ENCODE peak calls at places on chromosomes 3 and 15, in six cellular contexts. D, C, I, X, Y and H are unnamed samples.

GRCh38 chr15:68644996-68645395 is 66.2 kb downstream of the CORO2B start:
- DNase-seq in C (no peak), I (no peak), D (no peak), Y (peak), X (no peak), H (peak)

GRCh38 chr3:171396048-171396447 is 64.2 kb downstream of the TNIK start:
- DNase-seq in D (no peak), I (no peak), C (no peak), Y (no peak), X (no peak), H (no peak)

GRCh38 chr3:21938267-21938681 is 187.3 kb upstream of the ZNF385D start:
- DNase-seq in D (no peak), C (no peak), X (no peak), I (no peak), Y (no peak), H (no peak)

GRCh38 chr15:34609658-34610057 is 26.2 kb upstream of the GOLGA8B start:
- DNase-seq in C (no peak), I (no peak), D (peak), Y (no peak), X (peak), H (no peak)

GRCh38 chr3:12247411-12247810 is 41.5 kb upstream of the PPARG start:
- DNase-seq in Y (no peak), D (no peak), I (no peak), X (no peak), C (no peak), H (no peak)

GRCh38 chr15:91022075-91022831 is at the start of gene VPS33B:
- DNase-seq in C (peak), I (peak), D (peak), Y (peak), X (peak), H (peak)

GRCh38 chr15:52208306-52208946 is 17.2 kb upstream of the GNB5 start:
- DNase-seq in I (peak), D (no peak), Y (no peak), C (peak), X (peak), H (peak)

GRCh38 chr3:15427981-15428380 is 583 bp downstream of the EAF1 start:
- DNase-seq in I (peak), X (no peak), D (no peak), Y (no peak), C (peak), H (no peak)

GRCh38 chr3:115476472-115476871 is 146.8 kb upstream of the GAP43 start:
- DNase-seq in X (no peak), Y (no peak), I (no peak), C (no peak), D (no peak), H (no peak)

GRCh38 chr3:8827641-8828040 is 58.2 kb upstream of the OXTR start:
- DNase-seq in C (no peak), Y (no peak), D (no peak), X (no peak), I (no peak), H (no peak)

GRCh38 chr3:123498761-123499160 is 49.9 kb upstream of the ADCY5 start:
- DNase-seq in I (no peak), D (no peak), C (no peak), Y (no peak), X (no peak), H (no peak)

GRCh38 chr15:57570994-57571393 is 20.7 kb upstream of the MYZAP start:
- DNase-seq in C (no peak), D (no peak), Y (no peak), X (no peak), I (no peak), H (no peak)

GRCh38 chr3:58581328-58582091 is 4.3 kb upstream of the FAM107A start:
- DNase-seq in D (no peak), C (peak), Y (no peak), I (peak), X (peak), H (no peak)

GRCh38 chr3:182740710-182741109 is 52.6 kb upstream of the ATP11B start:
- DNase-seq in C (no peak), Y (no peak), D (no peak), I (no peak), X (peak), H (no peak)

GRCh38 chr3:99921986-99922385 is 104.3 kb downstream of the CMSS1 start:
- DNase-seq in D (no peak), Y (no peak), X (no peak), I (no peak), C (no peak), H (no peak)

GRCh38 chr3:13600950-13601691 is 52.2 kb downstream of the FBLN2 start:
- DNase-seq in Y (no peak), X (no peak), I (no peak), D (no peak), C (no peak), H (no peak)

GRCh38 chr3:66153471-66153870 is 67.3 kb upstream of the SLC25A26 start:
- DNase-seq in C (peak), I (peak), Y (no peak), X (no peak), D (no peak), H (no peak)

GRCh38 chr3:179902061-179902460 is 134.7 kb downstream of the PEX5L start:
- DNase-seq in Y (no peak), X (no peak), D (no peak), I (no peak), C (no peak), H (no peak)

GRCh38 chr3:106333911-106334618 is 465.3 kb upstream of the CBLB start:
- DNase-seq in D (no peak), I (no peak), Y (no peak), C (no peak), X (peak), H (no peak)

DNA sequence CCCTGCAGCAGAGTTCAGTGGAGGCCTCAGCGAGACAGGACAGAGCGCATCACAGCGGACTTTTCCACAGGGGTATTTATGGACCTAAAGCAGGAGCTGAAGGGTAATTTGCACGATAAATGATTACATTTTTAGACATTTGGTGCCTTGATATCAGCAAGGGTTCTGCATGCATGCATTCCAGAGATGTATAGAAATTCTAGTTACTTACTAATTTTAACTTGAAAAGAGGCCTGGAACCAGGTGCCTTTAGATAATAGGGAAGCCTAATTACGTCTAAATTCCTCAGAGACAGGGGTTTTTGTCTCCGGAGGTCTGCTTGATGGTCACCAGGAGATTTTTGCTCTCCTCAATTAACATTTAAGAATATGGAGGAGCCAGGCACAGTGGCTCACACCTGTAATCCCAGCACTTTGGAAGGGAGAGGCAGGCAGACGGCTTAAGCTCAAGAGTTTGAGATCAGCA is 79.8 kb upstream of the MFGE8 start:
- DNase-seq in Y (no peak), C (no peak), X (no peak), I (peak), D (no peak), H (no peak)
- H3K4me3 ChIP-seq in Y (no peak), C (no peak), X (no peak), I (peak), D (no peak), H (no peak)

DNA sequence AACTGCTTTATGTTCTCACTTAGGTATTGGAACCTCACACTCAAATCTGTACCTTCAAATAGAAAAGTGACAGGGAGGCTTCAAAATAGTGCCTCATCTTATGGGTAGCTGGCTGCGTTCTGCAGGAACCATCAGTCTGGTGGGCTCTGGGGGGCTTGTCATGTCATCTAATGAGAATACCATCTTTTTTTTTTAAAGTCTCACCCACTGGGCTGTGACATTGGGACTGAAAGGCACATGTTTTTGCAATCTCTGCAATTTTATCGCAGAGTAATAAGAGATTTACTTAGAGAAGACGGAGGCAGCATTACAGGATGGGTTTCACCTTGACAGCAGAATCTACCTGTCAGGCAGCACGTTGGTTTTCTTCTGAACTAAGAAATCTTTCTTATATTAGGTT is 28.4 kb downstream of the MINDY4B start:
- DNase-seq in I (no peak), C (no peak), D (no peak), Y (no peak), X (no peak), H (no peak)
- H3K4me3 ChIP-seq in I (no peak), C (no peak), D (no peak), Y (no peak), X (no peak), H (no peak)

GRCh38 chr15:45128971-45129639 is 574 bp downstream of the DUOXA1 start:
- DNase-seq in C (peak), Y (no peak), X (no peak), I (peak), D (no peak), H (no peak)
- H3K4me3 ChIP-seq in C (peak), Y (peak), X (no peak), I (peak), D (no peak), H (no peak)

DNA sequence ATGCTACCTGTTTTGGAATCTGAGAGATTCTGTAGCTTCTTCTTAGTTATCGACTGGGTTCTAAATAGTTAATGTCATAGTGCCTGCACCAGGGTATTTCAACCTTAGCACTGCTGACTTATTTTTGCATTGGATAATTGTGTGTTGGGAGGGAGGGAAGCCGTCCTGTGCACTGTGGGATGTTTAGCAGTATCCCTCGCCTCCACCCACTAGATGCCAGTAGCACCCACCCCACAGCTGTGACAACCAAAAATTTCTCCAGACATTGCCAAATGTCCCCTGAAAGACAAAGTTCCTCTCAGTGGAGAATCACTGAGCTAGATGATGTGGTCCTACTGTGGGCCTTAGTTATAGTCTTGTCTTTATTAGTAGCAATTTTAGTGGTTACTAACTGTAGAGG is 88.3 kb downstream of the TGFBR2 start:
- DNase-seq in D (no peak), Y (no peak), X (no peak), C (no peak), I (no peak), H (no peak)
- H3K4me3 ChIP-seq in D (no peak), Y (no peak), X (no peak), C (no peak), I (no peak), H (no peak)

GRCh38 chr3:125212509-125213372 is at the start of gene SLC12A8:
- DNase-seq in Y (no peak), D (no peak), I (peak), C (peak), X (no peak), H (no peak)
- H3K4me3 ChIP-seq in Y (peak), D (peak), I (peak), C (peak), X (peak), H (peak)

DNA sequence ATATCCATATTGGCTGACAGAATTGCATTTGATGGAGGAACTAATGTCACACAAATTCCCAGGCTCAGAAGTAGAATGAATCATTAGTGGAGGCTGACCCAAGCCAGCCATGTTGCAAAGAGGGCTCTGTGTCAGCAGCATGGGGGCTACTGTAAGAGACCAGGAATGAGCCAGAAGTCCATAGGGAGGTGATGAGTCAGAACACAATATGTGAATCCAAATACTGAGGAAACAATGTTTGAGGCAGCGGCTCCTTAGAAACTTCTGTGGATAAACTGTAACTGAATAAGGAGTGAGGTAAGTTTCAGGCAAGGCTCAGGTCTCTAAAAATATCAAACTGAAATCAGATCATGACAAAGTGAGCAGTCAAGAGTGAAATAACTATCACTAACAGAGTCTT is 170.7 kb downstream of the WDR72 start:
- DNase-seq in X (no peak), C (no peak), Y (no peak), I (no peak), D (no peak), H (no peak)
- H3K4me3 ChIP-seq in X (no peak), C (no peak), Y (no peak), I (no peak), D (no peak), H (no peak)

GRCh38 chr3:183822631-183823030 is 2.7 kb downstream of the MAP6D1 start:
- DNase-seq in X (no peak), D (no peak), Y (no peak), C (peak), I (peak), H (no peak)

GRCh38 chr3:183825380-183826161 is at the start of gene MAP6D1:
- DNase-seq in X (peak), Y (no peak), C (peak), D (no peak), I (peak), H (no peak)

GRCh38 chr3:183826448-183826847 is 1.1 kb upstream of the MAP6D1 start:
- DNase-seq in Y (no peak), X (no peak), C (no peak), D (no peak), I (no peak), H (no peak)

GRCh38 chr3:183824761-183825379 is 507 bp downstream of the MAP6D1 start:
- DNase-seq in I (peak), Y (no peak), C (peak), D (no peak), X (no peak), H (no peak)

GRCh38 chr3:183823963-183824362 is 1.4 kb downstream of the MAP6D1 start:
- DNase-seq in X (no peak), C (no peak), Y (no peak), D (no peak), I (peak), H (no peak)
- H3K4me3 ChIP-seq in X (peak), C (peak), Y (no peak), D (no peak), I (peak), H (no peak)

GRCh38 chr15:80070840-80071239 is 11.4 kb downstream of the ZFAND6 start:
- DNase-seq in I (no peak), D (no peak), Y (no peak), X (no peak), C (no peak), H (no peak)

GRCh38 chr15:80068578-80068977 is 9.1 kb downstream of the ZFAND6 start:
- DNase-seq in I (no peak), Y (no peak), X (peak), D (no peak), C (no peak), H (no peak)

GRCh38 chr15:80073197-80073596 is 13.7 kb downstream of the ZFAND6 start:
- DNase-seq in D (no peak), Y (no peak), I (no peak), C (no peak), X (no peak), H (no peak)

GRCh38 chr15:80071652-80072051 is 12.2 kb downstream of the ZFAND6 start:
- DNase-seq in D (no peak), X (no peak), C (no peak), I (no peak), Y (no peak), H (no peak)

GRCh38 chr15:80072285-80072684 is 12.8 kb downstream of the ZFAND6 start:
- DNase-seq in C (peak), D (no peak), Y (no peak), X (peak), I (peak), H (no peak)
- H3K4me3 ChIP-seq in C (peak), D (peak), Y (peak), X (peak), I (peak), H (no peak)

DNA sequence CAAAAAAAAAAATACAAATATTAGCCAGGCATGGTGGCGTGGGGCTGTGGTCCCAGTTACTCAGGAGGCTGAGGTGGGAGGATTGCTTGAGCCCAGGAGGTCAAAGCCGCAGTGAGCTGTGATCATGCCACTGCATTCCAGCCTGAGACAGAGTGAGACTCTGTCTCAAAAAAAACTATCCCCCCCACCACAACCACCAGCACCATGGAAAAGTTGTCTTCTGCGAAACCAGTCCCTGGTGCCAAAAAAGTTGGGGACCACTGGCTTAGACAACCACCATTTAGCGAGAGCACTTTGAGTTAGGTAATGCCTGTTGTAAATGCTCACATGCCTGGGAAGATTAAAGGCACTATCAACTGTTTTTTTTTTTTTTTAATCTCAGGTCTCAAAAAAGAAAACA is 15.4 kb downstream of the ARHGAP31 start:
- DNase-seq in X (no peak), C (no peak), Y (no peak), I (no peak), D (no peak), H (no peak)
- H3K4me3 ChIP-seq in X (no peak), C (no peak), Y (no peak), I (no peak), D (no peak), H (no peak)